ENCODE peak calls at places on chromosome 17, in ten cellular contexts. S is non-pigmented ciliary epithelial cell; J is T-helper 2 cell; Q is hippocampal formation; X is tibial artery; I is cardiac fibroblast; C is HuH-7; G is cardiac septum; F is cardiac muscle cell; P is naive thymus-derived CD8-positive, alpha-beta T cell. H is an unnamed sample.

GRCh38 chr17:63285566-63285965 is 160.5 kb downstream of the CYB561 start:
- DNase-seq in S (no peak), J (no peak), Q (no peak), X (no peak), I (no peak), C (no peak), G (no peak), F (no peak), P (no peak), H (no peak)

GRCh38 chr17:28993645-28994426 is 12.0 kb downstream of the SEZ6 start:
- DNase-seq in S (no peak), J (no peak), Q (no peak), X (no peak), I (no peak), C (no peak), G (no peak), F (no peak), P (no peak), H (peak)

GRCh38 chr17:75155191-75155601 is 884 bp upstream of the JPT1 start:
- DNase-seq in S (no peak), J (no peak), Q (no peak), X (no peak), I (no peak), C (no peak), G (no peak), F (no peak), P (no peak), H (no peak)

GRCh38 chr17:66255112-66255511 is 25.9 kb upstream of the APOH start:
- DNase-seq in S (peak), J (no peak), Q (no peak), X (no peak), I (peak), C (peak), G (no peak), F (peak), P (peak), H (no peak)

GRCh38 chr17:13765701-13766100 is 164.0 kb upstream of the HS3ST3A1 start:
- DNase-seq in S (peak), J (no peak), Q (no peak), X (no peak), I (no peak), C (no peak), G (no peak), F (no peak), P (no peak), H (no peak)

GRCh38 chr17:75869282-75870141 is 8.9 kb downstream of the TRIM47 start:
- DNase-seq in S (no peak), J (no peak), Q (peak), X (peak), I (peak), C (peak), G (no peak), F (peak), P (no peak), H (no peak)

GRCh38 chr17:78962345-78962983 is 17.3 kb downstream of the LGALS3BP start:
- DNase-seq in S (no peak), J (no peak), Q (no peak), X (no peak), I (peak), C (peak), G (no peak), F (no peak), P (no peak), H (no peak)

GRCh38 chr17:77490361-77491183 is 349.8 kb downstream of the SEC14L1 start:
- DNase-seq in S (no peak), J (no peak), Q (no peak), X (no peak), I (no peak), C (no peak), G (peak), F (no peak), P (no peak), H (no peak)

GRCh38 chr17:78748730-78749317 is 33.2 kb downstream of the CYTH1 start:
- DNase-seq in S (no peak), J (peak), Q (no peak), X (peak), I (peak), C (no peak), G (peak), F (peak), P (peak), H (peak)

GRCh38 chr17:15157051-15157450 is 108.1 kb downstream of the PMP22 start:
- DNase-seq in S (no peak), J (no peak), Q (no peak), X (no peak), I (peak), C (no peak), G (no peak), F (peak), P (no peak), H (no peak)

GRCh38 chr17:50144346-50144745 is 6.1 kb downstream of the PPP1R9B start:
- DNase-seq in S (no peak), J (no peak), Q (no peak), X (no peak), I (no peak), C (no peak), G (no peak), F (no peak), P (no peak), H (no peak)

GRCh38 chr17:21573961-21574610 is 118.2 kb upstream of the KCNJ18 start:
- DNase-seq in S (peak), J (no peak), Q (peak), X (peak), I (peak), C (no peak), G (peak), F (peak), P (peak), H (peak)

GRCh38 chr17:7613769-7614421 is 802 bp downstream of the FXR2 start:
- DNase-seq in S (no peak), J (no peak), Q (no peak), X (no peak), I (peak), C (no peak), G (no peak), F (peak), P (no peak), H (no peak)

GRCh38 chr17:74513987-74514631 is 17.2 kb downstream of the CD300LB start:
- DNase-seq in S (no peak), J (no peak), Q (no peak), X (no peak), I (peak), C (no peak), G (no peak), F (peak), P (peak), H (no peak)

GRCh38 chr17:57880086-57880456 is 30.2 kb upstream of the MRPS23 start:
- DNase-seq in S (no peak), J (no peak), Q (no peak), X (no peak), I (no peak), C (no peak), G (no peak), F (no peak), P (no peak), H (no peak)

GRCh38 chr17:35460354-35460851 is 11.8 kb upstream of the SLFN13 start:
- DNase-seq in S (no peak), J (peak), Q (no peak), X (no peak), I (no peak), C (peak), G (peak), F (no peak), P (peak), H (peak)

GRCh38 chr17:78974635-78975591 is 4.8 kb downstream of the LGALS3BP start:
- DNase-seq in S (no peak), J (no peak), Q (no peak), X (peak), I (peak), C (no peak), G (no peak), F (peak), P (no peak), H (peak)

GRCh38 chr17:8004899-8005298 is 2.5 kb downstream of the GUCY2D start:
- DNase-seq in S (peak), J (no peak), Q (no peak), X (no peak), I (peak), C (no peak), G (no peak), F (peak), P (no peak), H (no peak)

GRCh38 chr17:50586421-50587247 is 26.1 kb downstream of the CACNA1G start:
- DNase-seq in S (no peak), J (no peak), Q (no peak), X (no peak), I (no peak), C (no peak), G (no peak), F (no peak), P (no peak), H (no peak)

GRCh38 chr17:68101992-68102758 is 66.6 kb downstream of the KPNA2 start:
- DNase-seq in S (no peak), J (no peak), Q (no peak), X (peak), I (peak), C (peak), G (no peak), F (no peak), P (peak), H (peak)

GRCh38 chr17:36107660-36108059 is 4.0 kb downstream of the CCL4 start:
- DNase-seq in S (no peak), J (no peak), Q (no peak), X (no peak), I (no peak), C (no peak), G (no peak), F (no peak), P (no peak), H (no peak)

GRCh38 chr17:20926532-20926931 is 116.3 kb downstream of the USP22 start:
- DNase-seq in S (no peak), J (no peak), Q (no peak), X (no peak), I (peak), C (no peak), G (no peak), F (peak), P (no peak), H (no peak)

GRCh38 chr17:8935194-8935593 is 30.3 kb downstream of the PIK3R5 start:
- DNase-seq in S (no peak), J (no peak), Q (no peak), X (no peak), I (peak), C (no peak), G (peak), F (peak), P (no peak), H (peak)